ENCODE peak calls at places on chromosomes 16 and 17, in five cellular contexts. One of them, this sample, is unnamed.

GRCh38 chr16:77289331-77289809 is 90.2 kb downstream of the SYCE1L start:
- DNase-seq in coronary artery: no peak
- DNase-seq in A549: peak
- DNase-seq in cardiac muscle cell: peak
- DNase-seq in cardiac fibroblast: peak
- DNase-seq in this sample: peak

GRCh38 chr17:13086142-13086769 is 68.4 kb upstream of the ELAC2 start:
- DNase-seq in coronary artery: no peak
- DNase-seq in A549: no peak
- DNase-seq in cardiac muscle cell: no peak
- DNase-seq in cardiac fibroblast: peak
- DNase-seq in this sample: no peak

GRCh38 chr16:58628845-58629680 is 563 bp downstream of the CNOT1 start:
- DNase-seq in coronary artery: peak
- DNase-seq in A549: no peak
- DNase-seq in cardiac muscle cell: peak
- DNase-seq in cardiac fibroblast: peak
- DNase-seq in this sample: no peak

GRCh38 chr17:68910256-68910705 is 44.9 kb downstream of the ABCA8 start:
- DNase-seq in coronary artery: no peak
- DNase-seq in A549: no peak
- DNase-seq in cardiac muscle cell: no peak
- DNase-seq in cardiac fibroblast: peak
- DNase-seq in this sample: no peak

GRCh38 chr17:53619025-53619424 is 203.7 kb upstream of the KIF2B start:
- DNase-seq in coronary artery: no peak
- DNase-seq in A549: no peak
- DNase-seq in cardiac muscle cell: no peak
- DNase-seq in cardiac fibroblast: no peak
- DNase-seq in this sample: no peak

GRCh38 chr16:86609661-86610060 is 31.3 kb downstream of the FOXL1 start:
- DNase-seq in coronary artery: no peak
- DNase-seq in A549: no peak
- DNase-seq in cardiac muscle cell: no peak
- DNase-seq in cardiac fibroblast: no peak
- DNase-seq in this sample: no peak

GRCh38 chr17:12665263-12666210 is at the start of gene MYOCD:
- DNase-seq in coronary artery: peak
- DNase-seq in A549: peak
- DNase-seq in cardiac muscle cell: peak
- DNase-seq in cardiac fibroblast: no peak
- DNase-seq in this sample: no peak

GRCh38 chr17:5468075-5468473 is 708 bp downstream of the DHX33 start:
- DNase-seq in coronary artery: no peak
- DNase-seq in A549: peak
- DNase-seq in cardiac muscle cell: no peak
- DNase-seq in cardiac fibroblast: no peak
- DNase-seq in this sample: no peak

GRCh38 chr17:83152745-83153611 is 73.6 kb downstream of the METRNL start:
- DNase-seq in coronary artery: peak
- DNase-seq in A549: no peak
- DNase-seq in cardiac muscle cell: no peak
- DNase-seq in cardiac fibroblast: no peak
- DNase-seq in this sample: no peak

GRCh38 chr16:29985271-29985811 is 10.1 kb downstream of the HIRIP3 start:
- DNase-seq in coronary artery: no peak
- DNase-seq in A549: no peak
- DNase-seq in cardiac muscle cell: no peak
- DNase-seq in cardiac fibroblast: no peak
- DNase-seq in this sample: no peak

GRCh38 chr16:86303787-86304685 is 206.3 kb upstream of the FOXF1 start:
- DNase-seq in coronary artery: no peak
- DNase-seq in A549: no peak
- DNase-seq in cardiac muscle cell: no peak
- DNase-seq in cardiac fibroblast: peak
- DNase-seq in this sample: no peak

GRCh38 chr17:82911822-82912221 is 72.0 kb upstream of the ZNF750 start:
- DNase-seq in coronary artery: no peak
- DNase-seq in A549: no peak
- DNase-seq in cardiac muscle cell: no peak
- DNase-seq in cardiac fibroblast: no peak
- DNase-seq in this sample: no peak

GRCh38 chr16:79402356-79402755 is 198.2 kb downstream of the MAF start:
- DNase-seq in coronary artery: no peak
- DNase-seq in A549: no peak
- DNase-seq in cardiac muscle cell: no peak
- DNase-seq in cardiac fibroblast: no peak
- DNase-seq in this sample: no peak

GRCh38 chr17:61401280-61402072 is 1.8 kb downstream of the TBX2 start:
- DNase-seq in coronary artery: no peak
- DNase-seq in A549: no peak
- DNase-seq in cardiac muscle cell: peak
- DNase-seq in cardiac fibroblast: peak
- DNase-seq in this sample: no peak

GRCh38 chr17:16091773-16092172 is 92.1 kb downstream of the TTC19 start:
- DNase-seq in coronary artery: no peak
- DNase-seq in A549: no peak
- DNase-seq in cardiac muscle cell: no peak
- DNase-seq in cardiac fibroblast: no peak
- DNase-seq in this sample: no peak

GRCh38 chr17:29215717-29216116 is 30.9 kb upstream of the CRYBA1 start:
- DNase-seq in coronary artery: no peak
- DNase-seq in A549: no peak
- DNase-seq in cardiac muscle cell: no peak
- DNase-seq in cardiac fibroblast: peak
- DNase-seq in this sample: peak

GRCh38 chr17:27778193-27778592 is 22.1 kb downstream of the NOS2 start:
- DNase-seq in coronary artery: no peak
- DNase-seq in A549: no peak
- DNase-seq in cardiac muscle cell: no peak
- DNase-seq in cardiac fibroblast: peak
- DNase-seq in this sample: peak

GRCh38 chr16:4239020-4239419 is 2.9 kb downstream of the SRL start:
- DNase-seq in coronary artery: no peak
- DNase-seq in A549: no peak
- DNase-seq in cardiac muscle cell: no peak
- DNase-seq in cardiac fibroblast: no peak
- DNase-seq in this sample: no peak

GRCh38 chr17:17555151-17555550 is 36.4 kb downstream of the PEMT start:
- DNase-seq in coronary artery: no peak
- DNase-seq in A549: no peak
- DNase-seq in cardiac muscle cell: no peak
- DNase-seq in cardiac fibroblast: no peak
- DNase-seq in this sample: no peak

GRCh38 chr16:79601978-79602609 is 1.6 kb upstream of the MAF start:
- DNase-seq in coronary artery: peak
- DNase-seq in A549: peak
- DNase-seq in cardiac muscle cell: peak
- DNase-seq in cardiac fibroblast: peak
- DNase-seq in this sample: peak

GRCh38 chr17:4147751-4148310 is 4.8 kb downstream of the CYB5D2 start:
- DNase-seq in coronary artery: no peak
- DNase-seq in A549: no peak
- DNase-seq in cardiac muscle cell: no peak
- DNase-seq in cardiac fibroblast: no peak
- DNase-seq in this sample: no peak

GRCh38 chr17:77470330-77470786 is 329.6 kb downstream of the SEC14L1 start:
- DNase-seq in coronary artery: no peak
- DNase-seq in A549: no peak
- DNase-seq in cardiac muscle cell: no peak
- DNase-seq in cardiac fibroblast: no peak
- DNase-seq in this sample: no peak

GRCh38 chr17:63497708-63498483 is 21.0 kb downstream of the ACE start:
- DNase-seq in coronary artery: no peak
- DNase-seq in A549: no peak
- DNase-seq in cardiac muscle cell: peak
- DNase-seq in cardiac fibroblast: no peak
- DNase-seq in this sample: no peak

GRCh38 chr16:659618-660017 is 8.3 kb upstream of the RHOT2 start:
- DNase-seq in coronary artery: no peak
- DNase-seq in A549: no peak
- DNase-seq in cardiac muscle cell: no peak
- DNase-seq in cardiac fibroblast: no peak
- DNase-seq in this sample: no peak

GRCh38 chr16:658679-659571 is 9.0 kb upstream of the RHOT2 start:
- DNase-seq in coronary artery: no peak
- DNase-seq in A549: no peak
- DNase-seq in cardiac muscle cell: no peak
- DNase-seq in cardiac fibroblast: no peak
- DNase-seq in this sample: no peak

GRCh38 chr16:661184-661821 is 6.6 kb upstream of the RHOT2 start:
- DNase-seq in coronary artery: no peak
- DNase-seq in A549: no peak
- DNase-seq in cardiac muscle cell: no peak
- DNase-seq in cardiac fibroblast: no peak
- DNase-seq in this sample: no peak

GRCh38 chr16:660459-661183 is 7.3 kb upstream of the RHOT2 start:
- DNase-seq in coronary artery: peak
- DNase-seq in A549: peak
- DNase-seq in cardiac muscle cell: peak
- DNase-seq in cardiac fibroblast: peak
- DNase-seq in this sample: peak

DNA sequence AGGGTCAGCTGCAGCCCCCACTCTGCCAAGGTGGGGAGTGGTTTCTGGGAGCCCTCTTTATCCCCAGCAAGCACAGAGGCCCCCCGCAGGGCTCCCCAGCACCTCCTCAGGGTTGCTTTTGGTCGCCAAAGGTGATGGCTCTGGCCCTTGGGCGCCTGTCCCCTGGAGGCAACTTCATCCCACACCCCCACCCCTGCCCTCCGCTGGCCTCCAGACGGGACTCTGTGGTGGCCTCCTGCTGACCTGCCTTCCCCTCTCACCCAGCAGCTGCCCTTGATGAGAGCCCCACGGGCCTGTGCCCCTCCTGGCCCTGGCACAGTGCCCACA is 7.8 kb upstream of the RHOT2 start:
- DNase-seq in coronary artery: no peak
- DNase-seq in A549: no peak
- DNase-seq in cardiac muscle cell: no peak
- DNase-seq in cardiac fibroblast: no peak
- DNase-seq in this sample: no peak
- H3K4me3 ChIP-seq in coronary artery: peak
- H3K4me3 ChIP-seq in A549: no peak
- H3K4me3 ChIP-seq in cardiac muscle cell: no peak
- H3K4me3 ChIP-seq in cardiac fibroblast: no peak
- H3K4me3 ChIP-seq in this sample: no peak

GRCh38 chr17:38343608-38343980 is at the start of gene GPR179:
- DNase-seq in coronary artery: no peak
- DNase-seq in A549: no peak
- DNase-seq in cardiac muscle cell: no peak
- DNase-seq in cardiac fibroblast: no peak
- DNase-seq in this sample: no peak

GRCh38 chr17:38339891-38340290 is 3.9 kb downstream of the GPR179 start:
- DNase-seq in coronary artery: no peak
- DNase-seq in A549: no peak
- DNase-seq in cardiac muscle cell: no peak
- DNase-seq in cardiac fibroblast: no peak
- DNase-seq in this sample: no peak

GRCh38 chr17:38342886-38343607 is 709 bp downstream of the GPR179 start:
- DNase-seq in coronary artery: no peak
- DNase-seq in A549: no peak
- DNase-seq in cardiac muscle cell: no peak
- DNase-seq in cardiac fibroblast: no peak
- DNase-seq in this sample: no peak

GRCh38 chr17:38338535-38338934 is 5.2 kb downstream of the GPR179 start:
- DNase-seq in coronary artery: no peak
- DNase-seq in A549: no peak
- DNase-seq in cardiac muscle cell: no peak
- DNase-seq in cardiac fibroblast: no peak
- DNase-seq in this sample: no peak

GRCh38 chr17:38341035-38341721 is 2.6 kb downstream of the GPR179 start:
- DNase-seq in coronary artery: no peak
- DNase-seq in A549: no peak
- DNase-seq in cardiac muscle cell: peak
- DNase-seq in cardiac fibroblast: peak
- DNase-seq in this sample: no peak
- H3K4me3 ChIP-seq in coronary artery: no peak
- H3K4me3 ChIP-seq in A549: no peak
- H3K4me3 ChIP-seq in cardiac muscle cell: no peak
- H3K4me3 ChIP-seq in cardiac fibroblast: no peak
- H3K4me3 ChIP-seq in this sample: no peak

DNA sequence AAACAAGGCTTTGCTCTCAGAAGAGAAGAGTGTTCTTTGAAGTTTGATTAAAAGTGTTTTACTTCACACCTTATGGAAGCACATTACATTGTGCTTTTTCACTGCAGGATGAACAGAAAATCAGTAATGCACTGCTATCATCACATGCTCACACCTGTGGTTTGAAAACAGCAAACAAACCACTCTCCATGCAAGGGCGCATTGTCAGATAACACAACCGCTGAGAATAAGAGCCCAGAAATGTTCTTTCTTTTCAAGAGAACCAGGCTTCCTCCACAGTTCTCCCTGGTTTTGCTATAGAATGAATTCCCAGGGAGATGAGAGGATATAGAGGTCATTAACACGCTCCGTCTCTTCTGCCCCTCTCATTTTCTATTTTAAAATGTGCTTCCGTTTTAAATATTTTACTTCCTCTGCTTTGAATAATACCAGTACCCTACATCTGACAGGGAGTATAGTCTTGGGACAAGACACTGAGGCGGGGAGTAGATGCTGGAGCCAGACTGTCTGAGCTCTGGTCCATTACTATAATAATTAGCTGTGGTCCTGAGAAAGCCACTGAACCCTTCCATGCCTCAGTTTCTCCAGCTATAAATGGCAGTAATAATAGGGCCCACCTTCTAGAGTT is 71.6 kb downstream of the CDK5R1 start:
- DNase-seq in coronary artery: no peak
- DNase-seq in A549: no peak
- DNase-seq in cardiac muscle cell: no peak
- DNase-seq in cardiac fibroblast: no peak
- DNase-seq in this sample: no peak
- H3K4me3 ChIP-seq in coronary artery: no peak
- H3K4me3 ChIP-seq in A549: no peak
- H3K4me3 ChIP-seq in cardiac muscle cell: no peak
- H3K4me3 ChIP-seq in cardiac fibroblast: no peak
- H3K4me3 ChIP-seq in this sample: no peak

DNA sequence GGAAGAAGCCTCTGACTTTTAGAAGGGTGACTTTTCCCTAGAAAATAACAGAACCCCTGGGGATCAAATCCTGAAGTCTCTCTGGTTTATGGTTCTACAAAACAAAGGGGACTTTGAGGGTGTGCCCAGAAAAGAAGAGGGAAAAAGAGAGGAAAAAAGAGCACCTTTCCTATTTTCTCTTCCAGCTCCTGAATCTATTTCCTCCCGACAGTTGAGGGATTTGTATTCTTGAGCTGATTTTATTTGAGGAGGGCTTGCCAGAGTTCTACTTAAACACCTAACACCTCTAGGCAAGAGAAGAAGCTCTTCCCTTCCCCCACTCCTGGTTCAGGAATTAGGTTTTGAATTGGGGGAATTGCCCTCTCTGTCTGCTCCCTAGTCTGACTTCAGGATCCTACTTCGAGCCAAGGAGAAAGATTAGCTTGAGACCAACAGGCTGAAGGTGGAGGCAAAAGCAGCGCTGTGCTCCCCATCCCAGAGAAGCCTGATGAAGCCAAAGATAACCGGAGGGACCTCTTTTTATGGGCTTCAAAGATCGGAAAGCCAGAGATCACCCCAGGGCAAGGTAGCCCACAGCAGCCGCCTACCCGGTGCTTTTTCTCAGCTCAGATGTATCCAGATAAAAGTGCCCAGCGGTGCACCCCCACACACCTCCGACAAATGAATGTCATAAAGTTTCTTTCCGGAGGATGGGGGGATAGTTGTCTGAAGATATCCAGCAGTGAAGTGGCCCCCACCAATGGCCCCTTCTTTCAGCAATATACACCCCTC is 796 bp downstream of the HOXB3 start:
- DNase-seq in coronary artery: no peak
- DNase-seq in A549: no peak
- DNase-seq in cardiac muscle cell: no peak
- DNase-seq in cardiac fibroblast: no peak
- DNase-seq in this sample: no peak
- H3K4me3 ChIP-seq in coronary artery: no peak
- H3K4me3 ChIP-seq in A549: no peak
- H3K4me3 ChIP-seq in cardiac muscle cell: no peak
- H3K4me3 ChIP-seq in cardiac fibroblast: no peak
- H3K4me3 ChIP-seq in this sample: peak

This sample was measured in astrocyte of the cerebellum.